ENCODE peak calls at places on chromosomes 1 and 21, in seven cellular contexts. One of them, this sample, is unnamed.

GRCh38 chr1:181936768-181937581 is 124.5 kb downstream of the ZNF648 start:
- DNase-seq in IMR-90: no peak
- DNase-seq in H1: peak; percentile 84
- DNase-seq in H9: peak; percentile 90
- DNase-seq in neuronal stem cell: peak; percentile 61
- DNase-seq in mesenchymal stem cell: no peak
- DNase-seq in mesendoderm: peak; percentile 90
- DNase-seq in this sample: peak; percentile 69

GRCh38 chr1:8154621-8155052 is 128.5 kb upstream of the ERRFI1 start:
- DNase-seq in IMR-90: peak; percentile 74
- DNase-seq in H1: no peak
- DNase-seq in H9: no peak
- DNase-seq in neuronal stem cell: peak; percentile 5
- DNase-seq in mesenchymal stem cell: peak; percentile 78
- DNase-seq in mesendoderm: no peak
- DNase-seq in this sample: peak; percentile 40

GRCh38 chr1:7679873-7680790 is 91.0 kb upstream of the VAMP3 start:
- DNase-seq in IMR-90: peak; percentile 13
- DNase-seq in H1: peak; percentile 63
- DNase-seq in H9: peak; percentile 47
- DNase-seq in neuronal stem cell: peak; percentile 38
- DNase-seq in mesenchymal stem cell: peak; percentile 52
- DNase-seq in mesendoderm: peak; percentile 47
- DNase-seq in this sample: peak; percentile 15

GRCh38 chr1:7595338-7595737 is 175.8 kb upstream of the VAMP3 start:
- DNase-seq in IMR-90: no peak
- DNase-seq in H1: no peak
- DNase-seq in H9: no peak
- DNase-seq in neuronal stem cell: no peak
- DNase-seq in mesenchymal stem cell: no peak
- DNase-seq in mesendoderm: no peak
- DNase-seq in this sample: no peak

GRCh38 chr1:143665606-143666005 is 306.2 kb downstream of the FAM72C start:
- DNase-seq in IMR-90: no peak
- DNase-seq in H1: no peak
- DNase-seq in H9: no peak
- DNase-seq in neuronal stem cell: no peak
- DNase-seq in mesenchymal stem cell: no peak
- DNase-seq in mesendoderm: no peak
- DNase-seq in this sample: no peak

GRCh38 chr1:86137458-86137857 is 19.1 kb downstream of the COL24A1 start:
- DNase-seq in IMR-90: peak; percentile 97
- DNase-seq in H1: no peak
- DNase-seq in H9: no peak
- DNase-seq in neuronal stem cell: no peak
- DNase-seq in mesenchymal stem cell: peak; percentile 88
- DNase-seq in mesendoderm: no peak
- DNase-seq in this sample: peak; percentile 27

GRCh38 chr1:244049969-244050834 is 881 bp upstream of the ZBTB18 start:
- DNase-seq in IMR-90: no peak
- DNase-seq in H1: no peak
- DNase-seq in H9: no peak
- DNase-seq in neuronal stem cell: no peak
- DNase-seq in mesenchymal stem cell: peak; percentile 35
- DNase-seq in mesendoderm: peak; percentile 36
- DNase-seq in this sample: peak; percentile 28

GRCh38 chr1:1283821-1284220 is 3.6 kb downstream of the SCNN1D start:
- DNase-seq in IMR-90: no peak
- DNase-seq in H1: peak; percentile 49
- DNase-seq in H9: peak; percentile 60
- DNase-seq in neuronal stem cell: no peak
- DNase-seq in mesenchymal stem cell: no peak
- DNase-seq in mesendoderm: peak; percentile 54
- DNase-seq in this sample: no peak

GRCh38 chr1:88736633-88737248 is 52.7 kb downstream of the PKN2 start:
- DNase-seq in IMR-90: peak; percentile 55
- DNase-seq in H1: peak; percentile 71
- DNase-seq in H9: peak; percentile 69
- DNase-seq in neuronal stem cell: no peak
- DNase-seq in mesenchymal stem cell: peak; percentile 64
- DNase-seq in mesendoderm: peak; percentile 87
- DNase-seq in this sample: peak; percentile 51

GRCh38 chr1:115829023-115829674 is 11.8 kb downstream of the NHLH2 start:
- DNase-seq in IMR-90: peak; percentile 84
- DNase-seq in H1: peak; percentile 50
- DNase-seq in H9: no peak
- DNase-seq in neuronal stem cell: no peak
- DNase-seq in mesenchymal stem cell: peak; percentile 93
- DNase-seq in mesendoderm: peak; percentile 92
- DNase-seq in this sample: peak; percentile 59

GRCh38 chr1:33377013-33377412 is 53.9 kb downstream of the PHC2 start:
- DNase-seq in IMR-90: no peak
- DNase-seq in H1: no peak
- DNase-seq in H9: no peak
- DNase-seq in neuronal stem cell: no peak
- DNase-seq in mesenchymal stem cell: no peak
- DNase-seq in mesendoderm: peak; percentile 31
- DNase-seq in this sample: peak; percentile 13

GRCh38 chr21:38669186-38669585 is 136.5 kb upstream of the ETS2 start:
- DNase-seq in IMR-90: peak; percentile 30
- DNase-seq in H1: no peak
- DNase-seq in H9: peak; percentile 33
- DNase-seq in neuronal stem cell: no peak
- DNase-seq in mesenchymal stem cell: peak; percentile 37
- DNase-seq in mesendoderm: peak; percentile 49
- DNase-seq in this sample: peak; percentile 18

GRCh38 chr21:45643021-45643980 is at the start of gene PCBP3:
- DNase-seq in IMR-90: peak; percentile 89
- DNase-seq in H1: peak; percentile 99
- DNase-seq in H9: peak; percentile 98
- DNase-seq in neuronal stem cell: peak; percentile 94
- DNase-seq in mesenchymal stem cell: peak; percentile 94
- DNase-seq in mesendoderm: peak; percentile 97
- DNase-seq in this sample: peak; percentile 28

GRCh38 chr1:184755226-184756065 is 788 bp upstream of the EDEM3 start:
- DNase-seq in IMR-90: no peak
- DNase-seq in H1: no peak
- DNase-seq in H9: no peak
- DNase-seq in neuronal stem cell: no peak
- DNase-seq in mesenchymal stem cell: no peak
- DNase-seq in mesendoderm: no peak
- DNase-seq in this sample: peak; percentile 36
- H2BK5ac ChIP-seq in IMR-90: peak overlapping the region; percentile 77
- H2BK5ac ChIP-seq in H1: no peak overlapping the region
- H2BK5ac ChIP-seq in H9: no peak overlapping the region
- H2BK5ac ChIP-seq in neuronal stem cell: no peak overlapping the region
- H2BK5ac ChIP-seq in mesenchymal stem cell: no peak overlapping the region
- H2BK5ac ChIP-seq in mesendoderm: no peak overlapping the region
- H2BK5ac ChIP-seq in this sample: no peak overlapping the region

GRCh38 chr1:159091547-159092397 is 15.2 kb upstream of the AIM2 start:
- DNase-seq in IMR-90: peak; percentile 86
- DNase-seq in H1: no peak
- DNase-seq in H9: no peak
- DNase-seq in neuronal stem cell: no peak
- DNase-seq in mesenchymal stem cell: peak; percentile 76
- DNase-seq in mesendoderm: no peak
- DNase-seq in this sample: peak; percentile 38
- H2BK5ac ChIP-seq in IMR-90: peak overlapping the region; percentile 5
- H2BK5ac ChIP-seq in H1: no peak overlapping the region
- H2BK5ac ChIP-seq in H9: no peak overlapping the region
- H2BK5ac ChIP-seq in neuronal stem cell: no peak overlapping the region
- H2BK5ac ChIP-seq in mesenchymal stem cell: no peak overlapping the region
- H2BK5ac ChIP-seq in mesendoderm: no peak overlapping the region
- H2BK5ac ChIP-seq in this sample: no peak overlapping the region

GRCh38 chr1:17108360-17108759 is 10.9 kb downstream of the PADI2 start:
- DNase-seq in IMR-90: no peak
- DNase-seq in H1: no peak
- DNase-seq in H9: no peak
- DNase-seq in neuronal stem cell: no peak
- DNase-seq in mesenchymal stem cell: no peak
- DNase-seq in mesendoderm: no peak
- DNase-seq in this sample: peak; percentile 52

GRCh38 chr1:17112076-17112475 is 7.2 kb downstream of the PADI2 start:
- DNase-seq in IMR-90: no peak
- DNase-seq in H1: no peak
- DNase-seq in H9: no peak
- DNase-seq in neuronal stem cell: no peak
- DNase-seq in mesenchymal stem cell: no peak
- DNase-seq in mesendoderm: no peak
- DNase-seq in this sample: no peak

GRCh38 chr1:17108786-17109185 is 10.5 kb downstream of the PADI2 start:
- DNase-seq in IMR-90: peak; percentile 18
- DNase-seq in H1: no peak
- DNase-seq in H9: no peak
- DNase-seq in neuronal stem cell: no peak
- DNase-seq in mesenchymal stem cell: no peak
- DNase-seq in mesendoderm: no peak
- DNase-seq in this sample: no peak

GRCh38 chr1:17110555-17110926 is 8.7 kb downstream of the PADI2 start:
- DNase-seq in IMR-90: no peak
- DNase-seq in H1: no peak
- DNase-seq in H9: no peak
- DNase-seq in neuronal stem cell: no peak
- DNase-seq in mesenchymal stem cell: no peak
- DNase-seq in mesendoderm: no peak
- DNase-seq in this sample: no peak

GRCh38 chr1:17109897-17110554 is 9.2 kb downstream of the PADI2 start:
- DNase-seq in IMR-90: no peak
- DNase-seq in H1: no peak
- DNase-seq in H9: no peak
- DNase-seq in neuronal stem cell: no peak
- DNase-seq in mesenchymal stem cell: no peak
- DNase-seq in mesendoderm: no peak
- DNase-seq in this sample: no peak
- H2BK5ac ChIP-seq in IMR-90: no peak overlapping the region
- H2BK5ac ChIP-seq in H1: no peak overlapping the region
- H2BK5ac ChIP-seq in H9: no peak overlapping the region
- H2BK5ac ChIP-seq in neuronal stem cell: no peak overlapping the region
- H2BK5ac ChIP-seq in mesenchymal stem cell: no peak overlapping the region
- H2BK5ac ChIP-seq in mesendoderm: no peak overlapping the region
- H2BK5ac ChIP-seq in this sample: no peak overlapping the region

GRCh38 chr1:236120725-236121153 is 21.6 kb upstream of the GPR137B start:
- DNase-seq in IMR-90: no peak
- DNase-seq in H1: no peak
- DNase-seq in H9: no peak
- DNase-seq in neuronal stem cell: no peak
- DNase-seq in mesenchymal stem cell: no peak
- DNase-seq in mesendoderm: no peak
- DNase-seq in this sample: no peak
- H2BK5ac ChIP-seq in IMR-90: no peak overlapping the region
- H2BK5ac ChIP-seq in H1: no peak overlapping the region
- H2BK5ac ChIP-seq in H9: no peak overlapping the region
- H2BK5ac ChIP-seq in neuronal stem cell: no peak overlapping the region
- H2BK5ac ChIP-seq in mesenchymal stem cell: no peak overlapping the region
- H2BK5ac ChIP-seq in mesendoderm: no peak overlapping the region
- H2BK5ac ChIP-seq in this sample: no peak overlapping the region

GRCh38 chr1:30197959-30198760 is 525.2 kb downstream of the MATN1 start:
- DNase-seq in IMR-90: no peak
- DNase-seq in H1: no peak
- DNase-seq in H9: no peak
- DNase-seq in neuronal stem cell: no peak
- DNase-seq in mesenchymal stem cell: no peak
- DNase-seq in mesendoderm: no peak
- DNase-seq in this sample: no peak

GRCh38 chr1:30195424-30196134 is 527.8 kb downstream of the MATN1 start:
- DNase-seq in IMR-90: no peak
- DNase-seq in H1: no peak
- DNase-seq in H9: no peak
- DNase-seq in neuronal stem cell: no peak
- DNase-seq in mesenchymal stem cell: no peak
- DNase-seq in mesendoderm: no peak
- DNase-seq in this sample: no peak

GRCh38 chr1:30197616-30197934 is 525.8 kb downstream of the MATN1 start:
- DNase-seq in IMR-90: peak; percentile 42
- DNase-seq in H1: no peak
- DNase-seq in H9: no peak
- DNase-seq in neuronal stem cell: no peak
- DNase-seq in mesenchymal stem cell: no peak
- DNase-seq in mesendoderm: no peak
- DNase-seq in this sample: no peak

GRCh38 chr1:30196457-30196856 is 526.9 kb downstream of the MATN1 start:
- DNase-seq in IMR-90: no peak
- DNase-seq in H1: no peak
- DNase-seq in H9: no peak
- DNase-seq in neuronal stem cell: no peak
- DNase-seq in mesenchymal stem cell: no peak
- DNase-seq in mesendoderm: no peak
- DNase-seq in this sample: no peak

DNA sequence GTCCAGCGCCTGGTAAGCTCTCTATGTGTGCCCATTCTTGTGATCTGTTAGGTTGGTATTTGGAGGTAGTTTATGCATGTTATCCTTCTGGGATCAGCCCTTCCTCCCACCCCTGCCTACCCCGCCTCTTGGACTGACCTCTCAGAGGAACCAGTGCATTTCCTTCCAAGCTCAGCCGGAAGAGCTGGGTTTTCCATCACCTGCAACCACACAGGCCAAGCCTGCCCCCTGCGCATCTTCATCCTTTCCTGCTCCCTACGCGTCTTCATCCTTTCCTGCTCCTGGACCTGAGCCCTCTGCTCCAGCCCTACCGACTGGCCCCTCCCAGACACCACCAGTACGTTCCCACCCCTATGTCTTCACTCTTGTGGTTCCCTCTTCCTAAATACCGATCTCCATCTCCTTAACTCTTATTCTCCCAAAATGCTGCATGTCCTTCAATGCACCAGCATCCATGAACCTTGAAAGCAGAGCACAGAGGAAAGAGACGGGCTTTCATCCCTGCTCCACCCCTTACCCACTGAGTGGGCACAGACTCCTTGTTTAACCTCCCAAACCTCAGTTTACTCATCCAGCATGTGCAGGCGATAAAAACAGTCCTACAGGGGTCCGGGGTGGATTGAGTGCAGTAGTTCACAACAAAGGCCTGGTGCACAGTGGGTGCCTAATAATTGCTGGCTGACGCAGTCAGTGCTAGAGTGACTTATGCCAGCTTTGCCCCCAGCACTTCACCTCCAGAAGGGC is 526.3 kb downstream of the MATN1 start:
- DNase-seq in IMR-90: no peak
- DNase-seq in H1: no peak
- DNase-seq in H9: no peak
- DNase-seq in neuronal stem cell: no peak
- DNase-seq in mesenchymal stem cell: no peak
- DNase-seq in mesendoderm: no peak
- DNase-seq in this sample: no peak
- H2BK5ac ChIP-seq in IMR-90: no peak overlapping the region
- H2BK5ac ChIP-seq in H1: no peak overlapping the region
- H2BK5ac ChIP-seq in H9: no peak overlapping the region
- H2BK5ac ChIP-seq in neuronal stem cell: no peak overlapping the region
- H2BK5ac ChIP-seq in mesenchymal stem cell: no peak overlapping the region
- H2BK5ac ChIP-seq in mesendoderm: no peak overlapping the region
- H2BK5ac ChIP-seq in this sample: no peak overlapping the region

GRCh38 chr1:198173832-198174231 is 17.0 kb downstream of the NEK7 start:
- DNase-seq in IMR-90: no peak
- DNase-seq in H1: no peak
- DNase-seq in H9: no peak
- DNase-seq in neuronal stem cell: no peak
- DNase-seq in mesenchymal stem cell: no peak
- DNase-seq in mesendoderm: no peak
- DNase-seq in this sample: no peak
- H2BK5ac ChIP-seq in IMR-90: no peak overlapping the region
- H2BK5ac ChIP-seq in H1: no peak overlapping the region
- H2BK5ac ChIP-seq in H9: no peak overlapping the region
- H2BK5ac ChIP-seq in neuronal stem cell: no peak overlapping the region
- H2BK5ac ChIP-seq in mesenchymal stem cell: no peak overlapping the region
- H2BK5ac ChIP-seq in mesendoderm: no peak overlapping the region
- H2BK5ac ChIP-seq in this sample: no peak overlapping the region

This sample was measured in trophoblast cell.